ENCODE peak calls at places on chromosomes 1 and 21, in six cellular contexts. B is neuronal stem cell, N is NT2/D1, E is IMR-90, J is heart left ventricle, Y is transverse colon. A is an unnamed sample. For H3K4me1, the result is how much of the 10 kb centered on the place peaks cover.

GRCh38 chr1:174623640-174624039 is 175.9 kb downstream of the GPR52 start:
- DNase-seq in E (no peak), J (no peak), N (no peak), B (no peak), Y (no peak), A (no peak)

GRCh38 chr1:174023438-174023837 is 1.3 kb upstream of the RC3H1 start:
- DNase-seq in E (peak), N (peak), B (peak), Y (peak), J (no peak), A (no peak)

GRCh38 chr1:194929376-194929775 is 1678.9 kb downstream of the KCNT2 start:
- DNase-seq in E (peak), B (no peak), N (no peak), J (no peak), Y (no peak), A (no peak)

GRCh38 chr1:43137445-43138052 is 34.5 kb downstream of the EBNA1BP2 start:
- DNase-seq in B (no peak), E (no peak), N (no peak), J (peak), Y (no peak), A (no peak)

GRCh38 chr1:12314328-12314903 is 84.6 kb downstream of the VPS13D start:
- DNase-seq in J (no peak), B (no peak), N (no peak), E (peak), Y (no peak), A (no peak)

GRCh38 chr1:93546162-93546863 is 98.4 kb downstream of the FNBP1L start:
- DNase-seq in Y (no peak), J (no peak), E (no peak), B (no peak), N (no peak), A (no peak)

GRCh38 chr1:57424231-57425027 is 569 bp upstream of the DAB1 start:
- DNase-seq in B (peak), Y (no peak), J (peak), N (peak), E (peak), A (no peak)

GRCh38 chr1:214116258-214116657 is 128.5 kb downstream of the PROX1 start:
- DNase-seq in Y (no peak), J (no peak), B (no peak), E (no peak), N (no peak), A (no peak)

GRCh38 chr1:62841587-62842169 is 57.7 kb downstream of the ATG4C start:
- DNase-seq in E (peak), Y (no peak), J (peak), B (peak), N (peak), A (no peak)

GRCh38 chr1:245085508-245086095 is 69.2 kb upstream of the KIF26B start:
- DNase-seq in J (no peak), B (no peak), E (peak), Y (no peak), N (no peak), A (no peak)

DNA sequence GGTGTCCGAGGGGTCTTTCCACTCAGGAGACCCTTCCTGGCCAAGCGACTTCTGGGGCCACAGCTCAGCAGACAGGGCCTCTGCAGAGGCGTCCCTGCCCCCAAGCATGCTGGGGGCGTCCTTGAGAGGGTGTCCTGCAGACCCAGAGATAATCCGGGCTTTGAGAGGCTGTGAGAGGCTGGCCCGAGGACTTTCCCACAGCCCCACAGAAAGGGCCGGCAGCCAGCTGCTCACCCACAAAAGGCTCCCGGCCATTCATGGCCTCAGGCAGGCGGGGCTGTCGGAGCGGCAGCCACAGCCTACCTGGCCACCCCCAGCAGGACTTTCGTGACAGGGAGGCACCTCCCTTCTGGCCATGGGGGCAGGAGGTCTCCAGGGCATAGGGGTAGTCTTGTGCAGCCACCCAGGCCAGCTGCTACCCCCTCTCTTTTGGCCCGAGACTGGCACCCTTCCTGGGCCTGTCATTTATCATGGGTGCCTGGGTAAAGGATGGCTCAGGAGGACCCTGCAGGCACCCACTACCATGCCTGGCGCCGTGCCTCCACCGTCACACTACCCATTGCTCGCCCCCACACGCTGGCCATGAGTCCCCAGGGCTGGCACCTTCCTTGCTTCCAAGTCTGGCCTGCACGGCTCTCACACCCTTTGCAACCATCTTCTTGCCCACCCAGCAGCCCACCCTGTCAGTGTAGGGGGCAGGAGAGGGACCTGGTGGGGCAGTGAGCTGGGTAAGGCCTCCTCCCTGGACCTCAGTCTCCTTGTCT is 11.1 kb upstream of the TNFRSF14 start:
- DNase-seq in N (no peak), J (no peak), Y (no peak), B (peak), E (no peak), A (no peak)
- H3K4me3 ChIP-seq in N (no peak), J (no peak), Y (no peak), B (no peak), E (no peak), A (no peak)

GRCh38 chr1:156692958-156693857 is 12.2 kb downstream of the CRABP2 start:
- DNase-seq in B (peak), Y (peak), E (no peak), J (no peak), N (peak), A (peak)
- H3K4me1 ChIP-seq in B (half or more), Y (under half), E (under half), J (under half), N (under half), A (under half)

GRCh38 chr1:87334351-87335174 is 5.9 kb downstream of the LMO4 start:
- DNase-seq in Y (peak), J (no peak), B (peak), N (peak), E (peak), A (no peak)

GRCh38 chr1:87337606-87338005 is 8.9 kb downstream of the LMO4 start:
- DNase-seq in N (no peak), J (no peak), E (no peak), B (no peak), Y (no peak), A (no peak)

GRCh38 chr1:87335175-87335992 is 6.7 kb downstream of the LMO4 start:
- DNase-seq in Y (peak), J (peak), B (no peak), E (peak), N (no peak), A (peak)

GRCh38 chr1:87333692-87334347 is 5.1 kb downstream of the LMO4 start:
- DNase-seq in J (no peak), B (no peak), Y (no peak), E (peak), N (no peak), A (no peak)

DNA sequence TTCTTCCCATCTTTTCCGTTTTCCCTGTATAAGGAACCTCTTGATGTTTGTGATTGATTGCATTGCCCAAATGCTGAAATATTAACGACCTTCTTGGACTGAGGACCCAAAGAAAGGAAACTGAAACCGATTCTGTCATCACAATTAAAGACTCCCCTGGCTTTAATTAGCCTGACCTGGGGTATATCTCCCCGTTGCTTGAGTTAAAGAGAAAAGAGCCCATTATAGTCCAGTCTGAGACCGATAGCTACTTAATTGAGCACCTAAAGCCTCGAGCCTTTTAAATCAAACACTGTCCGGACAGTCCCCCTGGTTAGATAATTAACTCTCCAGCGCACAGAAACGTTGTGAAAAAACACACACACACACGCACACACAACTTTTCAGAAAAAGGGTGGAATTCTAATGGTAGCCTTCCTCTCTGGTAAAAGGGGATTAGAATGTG is 8.0 kb downstream of the LMO4 start:
- DNase-seq in N (no peak), J (no peak), B (no peak), Y (no peak), E (no peak), A (no peak)
- H3K4me3 ChIP-seq in N (no peak), J (no peak), B (no peak), Y (no peak), E (no peak), A (no peak)

GRCh38 chr21:31204801-31205200 is 139.3 kb downstream of the TIAM1 start:
- DNase-seq in J (no peak), N (no peak), Y (no peak), E (no peak), B (no peak), A (no peak)

GRCh38 chr21:31203371-31204054 is 140.5 kb downstream of the TIAM1 start:
- DNase-seq in B (no peak), E (peak), N (no peak), Y (no peak), J (no peak), A (no peak)

GRCh38 chr21:31201144-31201543 is 142.9 kb downstream of the TIAM1 start:
- DNase-seq in B (no peak), J (no peak), Y (no peak), E (no peak), N (no peak), A (no peak)

GRCh38 chr21:31198575-31198974 is 145.5 kb downstream of the TIAM1 start:
- DNase-seq in N (peak), J (no peak), Y (no peak), E (peak), B (peak), A (no peak)

GRCh38 chr21:31201548-31201947 is 142.5 kb downstream of the TIAM1 start:
- DNase-seq in B (no peak), Y (peak), E (peak), J (peak), N (no peak), A (no peak)
- H3K4me1 ChIP-seq in B (under half), Y (under half), E (under half), J (under half), N (under half), A (under half)

A was measured in pancreas.